ENCODE peak calls at places on chromosomes 16 and 17, in four cellular contexts. Q is activated T-helper 1 cell treated with anti-CD3 and anti-CD28 coated beads, Interleukin-2, amount 50 U/mL, for 16 hours; S is mucosa of descending colon; R is MM.1S. Y is an unnamed sample.

GRCh38 chr17:4900231-4901107 is 1.1 kb downstream of the C17orf107 start:
- DNase-seq in Q (no peak), S (peak), R (no peak), Y (peak)

GRCh38 chr17:81511800-81512559 is 619 bp downstream of the ACTG1 start:
- DNase-seq in Q (no peak), S (peak), R (no peak), Y (peak)

GRCh38 chr16:67000384-67001158 is 12.2 kb downstream of the CES4A start:
- DNase-seq in Q (peak), S (peak), R (no peak), Y (peak)

GRCh38 chr17:27602721-27603445 is 28.1 kb upstream of the LGALS9 start:
- DNase-seq in Q (peak), S (peak), R (peak), Y (peak)

GRCh38 chr17:40345161-40346034 is 19.1 kb downstream of the GJD3 start:
- DNase-seq in Q (no peak), S (peak), R (no peak), Y (peak)

GRCh38 chr17:65102788-65103187 is 34.4 kb upstream of the RGS9 start:
- DNase-seq in Q (no peak), S (no peak), R (no peak), Y (no peak)

GRCh38 chr16:55480228-55480655 is 1.2 kb downstream of the MMP2 start:
- DNase-seq in Q (no peak), S (peak), R (no peak), Y (peak)

GRCh38 chr17:21034350-21035235 is 8.2 kb downstream of the USP22 start:
- DNase-seq in Q (no peak), S (no peak), R (peak), Y (no peak)

GRCh38 chr17:9221231-9222180 is 200.2 kb downstream of the NTN1 start:
- DNase-seq in Q (no peak), S (peak), R (no peak), Y (no peak)

GRCh38 chr16:85048921-85049562 is 21.4 kb downstream of the KIAA0513 start:
- DNase-seq in Q (no peak), S (no peak), R (no peak), Y (no peak)

GRCh38 chr17:75010683-75011406 is 1.6 kb upstream of the MRPL58 start:
- DNase-seq in Q (no peak), S (peak), R (no peak), Y (peak)

GRCh38 chr16:57049678-57050077 is 42.7 kb upstream of the CPNE2 start:
- DNase-seq in Q (no peak), S (no peak), R (peak), Y (no peak)

GRCh38 chr17:37220609-37220953 is 155.2 kb upstream of the C17orf78 start:
- DNase-seq in Q (no peak), S (no peak), R (peak), Y (no peak)

GRCh38 chr16:67157106-67157748 is 2.5 kb downstream of the TRADD start:
- DNase-seq in Q (no peak), S (peak), R (no peak), Y (no peak)

Y was measured in colonic mucosa.